ENCODE peak calls at places on chromosomes 3 and 15, in ten cellular contexts. E is stimulated activated CD8-positive, alpha-beta memory T cell treated with anti-CD3 and anti-CD28 coated beads, Interleukin-12 subunit alpha, Interleukin-12 subunit beta, amount 100 ng/mL, for 4 hours; A is hypothalamus; P is left kidney; M is activated T-helper 1 cell treated with anti-CD3 and anti-CD28 coated beads, Interleukin-2, amount 50 U/mL, for 16 hours; U is lower leg skin; Y is nucleus accumbens; C is neural progenitor cell; F is AG10803; H is lung. R is an unnamed sample.

GRCh38 chr15:70291696-70292510 is 194.2 kb upstream of the TLE3 start:
- DNase-seq in E (no peak), A (no peak), P (no peak), M (no peak), U (no peak), Y (no peak), C (no peak), F (no peak), H (no peak), R (peak; percentile 48)

GRCh38 chr3:42301446-42302175 is 35.6 kb upstream of the CCK start:
- DNase-seq in E (no peak), A (no peak), P (no peak), M (no peak), U (no peak), Y (no peak), C (no peak), F (no peak), H (no peak), R (no peak)

GRCh38 chr3:188578579-188579363 is 424.8 kb downstream of the LPP start:
- DNase-seq in E (no peak), A (no peak), P (no peak), M (no peak), U (peak; percentile 62), Y (no peak), C (no peak), F (peak; percentile 93), H (peak; percentile 30), R (no peak)

GRCh38 chr3:186162221-186162620 is 53.3 kb upstream of the ETV5 start:
- DNase-seq in E (no peak), A (no peak), P (no peak), M (no peak), U (no peak), Y (no peak), C (no peak), F (no peak), H (peak; percentile 37), R (no peak)

GRCh38 chr15:27449041-27449440 is 478.1 kb downstream of the GABRG3 start:
- DNase-seq in E (no peak), A (no peak), P (peak; percentile 13), M (no peak), U (peak; percentile 28), Y (no peak), C (peak; percentile 6), F (peak; percentile 17), H (no peak), R (no peak)

GRCh38 chr3:107765524-107765923 is 242.8 kb downstream of the BBX start:
- DNase-seq in E (no peak), A (no peak), P (no peak), M (no peak), U (no peak), Y (no peak), C (no peak), F (no peak), H (no peak), R (no peak)

GRCh38 chr15:74816624-74817369 is 4.2 kb downstream of the LMAN1L start:
- DNase-seq in E (no peak), A (no peak), P (no peak), M (no peak), U (no peak), Y (no peak), C (no peak), F (no peak), H (no peak), R (no peak)

GRCh38 chr3:33437556-33438283 is 2.5 kb downstream of the UBP1 start:
- DNase-seq in E (no peak), A (no peak), P (peak; percentile 55), M (no peak), U (no peak), Y (no peak), C (peak; percentile 39), F (peak; percentile 34), H (peak; percentile 49), R (peak; percentile 33)

GRCh38 chr3:35523838-35524237 is 115.5 kb upstream of the ARPP21 start:
- DNase-seq in E (no peak), A (no peak), P (peak; percentile 19), M (no peak), U (no peak), Y (no peak), C (no peak), F (no peak), H (no peak), R (no peak)

GRCh38 chr15:78133801-78134200 is 2.6 kb upstream of the CIB2 start:
- DNase-seq in E (no peak), A (no peak), P (no peak), M (no peak), U (peak; percentile 46), Y (no peak), C (no peak), F (no peak), H (no peak), R (no peak)

GRCh38 chr3:112752092-112752512 is 94.6 kb downstream of the CD200R1L start:
- DNase-seq in E (no peak), A (no peak), P (peak; percentile 76), M (no peak), U (no peak), Y (no peak), C (no peak), F (peak; percentile 69), H (no peak), R (no peak)

GRCh38 chr3:190261740-190262139 is 60.5 kb downstream of the CLDN1 start:
- DNase-seq in E (no peak), A (no peak), P (no peak), M (no peak), U (no peak), Y (no peak), C (peak; percentile 4), F (no peak), H (no peak), R (no peak)

GRCh38 chr3:123449986-123450474 is 1.1 kb upstream of the ADCY5 start:
- DNase-seq in E (no peak), A (peak; percentile 39), P (peak; percentile 74), M (no peak), U (no peak), Y (peak; percentile 61), C (peak; percentile 77), F (no peak), H (no peak), R (no peak)

GRCh38 chr3:42092006-42092405 is 849 bp downstream of the TRAK1 start:
- DNase-seq in E (no peak), A (no peak), P (no peak), M (no peak), U (no peak), Y (no peak), C (no peak), F (peak; percentile 41), H (no peak), R (no peak)

GRCh38 chr3:130699765-130700164 is 46.9 kb downstream of the PIK3R4 start:
- DNase-seq in E (no peak), A (no peak), P (peak; percentile 29), M (no peak), U (no peak), Y (no peak), C (peak; percentile 31), F (peak; percentile 27), H (no peak), R (no peak)

GRCh38 chr15:50820808-50821382 is 55.4 kb upstream of the SPPL2A start:
- DNase-seq in E (no peak), A (no peak), P (no peak), M (no peak), U (no peak), Y (no peak), C (no peak), F (no peak), H (no peak), R (no peak)

GRCh38 chr3:33660035-33660434 is 58.0 kb downstream of the CLASP2 start:
- DNase-seq in E (no peak), A (no peak), P (no peak), M (no peak), U (no peak), Y (no peak), C (peak; percentile 38), F (peak; percentile 23), H (no peak), R (no peak)

GRCh38 chr3:4977001-4977888 is 2.0 kb upstream of the BHLHE40 start:
- DNase-seq in E (peak; percentile 41), A (peak; percentile 28), P (peak; percentile 92), M (peak; percentile 37), U (peak; percentile 79), Y (peak; percentile 35), C (peak; percentile 64), F (peak; percentile 89), H (peak; percentile 83), R (peak; percentile 83)

GRCh38 chr3:42306499-42306898 is 40.5 kb upstream of the CCK start:
- DNase-seq in E (no peak), A (no peak), P (no peak), M (no peak), U (no peak), Y (no peak), C (no peak), F (no peak), H (no peak), R (no peak)

GRCh38 chr3:3286014-3286413 is 106.5 kb upstream of the CRBN start:
- DNase-seq in E (no peak), A (no peak), P (no peak), M (no peak), U (no peak), Y (no peak), C (no peak), F (no peak), H (no peak), R (no peak)

GRCh38 chr3:49654955-49655556 is 19.1 kb upstream of the APEH start:
- DNase-seq in E (no peak), A (no peak), P (no peak), M (no peak), U (no peak), Y (no peak), C (no peak), F (no peak), H (no peak), R (no peak)

GRCh38 chr15:65409284-65409631 is 13.5 kb downstream of the IGDCC4 start:
- DNase-seq in E (no peak), A (no peak), P (no peak), M (no peak), U (no peak), Y (no peak), C (no peak), F (peak; percentile 98), H (no peak), R (no peak)

GRCh38 chr3:76199382-76199781 is 414.0 kb upstream of the ZNF717 start:
- DNase-seq in E (no peak), A (no peak), P (no peak), M (no peak), U (no peak), Y (no peak), C (no peak), F (no peak), H (no peak), R (no peak)

GRCh38 chr3:76436895-76437294 is 603.0 kb upstream of the ROBO2 start:
- DNase-seq in E (no peak), A (no peak), P (no peak), M (no peak), U (no peak), Y (no peak), C (no peak), F (peak; percentile 41), H (no peak), R (no peak)

GRCh38 chr15:74470631-74471396 is 9.9 kb upstream of the UBL7 start:
- DNase-seq in E (no peak), A (no peak), P (no peak), M (no peak), U (no peak), Y (no peak), C (no peak), F (no peak), H (no peak), R (no peak)

GRCh38 chr3:106811376-106811775 is 565.9 kb upstream of the CCDC54 start:
- DNase-seq in E (no peak), A (no peak), P (no peak), M (no peak), U (no peak), Y (no peak), C (no peak), F (peak; percentile 79), H (no peak), R (no peak)

GRCh38 chr3:50161320-50161719 is 6.2 kb downstream of the SEMA3F start:
- DNase-seq in E (no peak), A (no peak), P (no peak), M (no peak), U (peak; percentile 66), Y (no peak), C (no peak), F (no peak), H (no peak), R (no peak)

GRCh38 chr3:101861212-101861977 is 12.1 kb downstream of the NFKBIZ start:
- DNase-seq in E (no peak), A (no peak), P (no peak), M (no peak), U (no peak), Y (no peak), C (no peak), F (no peak), H (no peak), R (no peak)